ENCODE peak calls at places on chromosomes 7 and 10, in five cellular contexts. One of them, this sample, is unnamed.

GRCh38 chr7:42869131-42870020 is 42.5 kb downstream of the C7orf25 start:
- DNase-seq in uterus: no peak
- DNase-seq in cardiac fibroblast: no peak
- DNase-seq in colonic mucosa: no peak
- DNase-seq in dorsolateral prefrontal cortex: no peak
- DNase-seq in this sample: no peak

GRCh38 chr10:131056091-131056490 is 255.4 kb downstream of the TCERG1L start:
- DNase-seq in colonic mucosa: no peak
- DNase-seq in cardiac fibroblast: no peak
- DNase-seq in uterus: no peak
- DNase-seq in dorsolateral prefrontal cortex: no peak
- DNase-seq in this sample: no peak

GRCh38 chr10:49113741-49114141 is 1.6 kb downstream of the VSTM4 start:
- DNase-seq in cardiac fibroblast: no peak
- DNase-seq in dorsolateral prefrontal cortex: no peak
- DNase-seq in colonic mucosa: no peak
- DNase-seq in uterus: no peak
- DNase-seq in this sample: no peak

GRCh38 chr7:119935418-119936025 is 337.5 kb upstream of the KCND2 start:
- DNase-seq in cardiac fibroblast: peak
- DNase-seq in uterus: no peak
- DNase-seq in dorsolateral prefrontal cortex: no peak
- DNase-seq in colonic mucosa: no peak
- DNase-seq in this sample: peak

GRCh38 chr7:157425761-157426160 is 89.0 kb downstream of the DNAJB6 start:
- DNase-seq in uterus: no peak
- DNase-seq in colonic mucosa: no peak
- DNase-seq in dorsolateral prefrontal cortex: no peak
- DNase-seq in cardiac fibroblast: no peak
- DNase-seq in this sample: no peak

GRCh38 chr10:118694848-118695247 is 59.9 kb downstream of the CACUL1 start:
- DNase-seq in cardiac fibroblast: peak
- DNase-seq in uterus: no peak
- DNase-seq in dorsolateral prefrontal cortex: no peak
- DNase-seq in colonic mucosa: no peak
- DNase-seq in this sample: peak

GRCh38 chr10:44883581-44884331 is 27.4 kb upstream of the TMEM72 start:
- DNase-seq in colonic mucosa: no peak
- DNase-seq in uterus: no peak
- DNase-seq in dorsolateral prefrontal cortex: no peak
- DNase-seq in cardiac fibroblast: no peak
- DNase-seq in this sample: no peak

GRCh38 chr7:2523941-2524807 is 4.6 kb downstream of the LFNG start:
- DNase-seq in uterus: peak
- DNase-seq in dorsolateral prefrontal cortex: peak
- DNase-seq in colonic mucosa: peak
- DNase-seq in cardiac fibroblast: peak
- DNase-seq in this sample: peak

GRCh38 chr7:64997927-64998391 is 7.1 kb upstream of the ZNF117 start:
- DNase-seq in colonic mucosa: no peak
- DNase-seq in dorsolateral prefrontal cortex: no peak
- DNase-seq in uterus: no peak
- DNase-seq in cardiac fibroblast: peak
- DNase-seq in this sample: no peak

GRCh38 chr10:8054243-8054497 is 318 bp upstream of the GATA3 start:
- DNase-seq in uterus: no peak
- DNase-seq in colonic mucosa: no peak
- DNase-seq in cardiac fibroblast: no peak
- DNase-seq in dorsolateral prefrontal cortex: no peak
- DNase-seq in this sample: peak

GRCh38 chr7:135933509-135934188 is 43.5 kb downstream of the MTPN start:
- DNase-seq in uterus: no peak
- DNase-seq in cardiac fibroblast: no peak
- DNase-seq in colonic mucosa: no peak
- DNase-seq in dorsolateral prefrontal cortex: no peak
- DNase-seq in this sample: no peak

GRCh38 chr7:157674027-157674714 is 337.4 kb downstream of the DNAJB6 start:
- DNase-seq in cardiac fibroblast: no peak
- DNase-seq in colonic mucosa: no peak
- DNase-seq in uterus: no peak
- DNase-seq in dorsolateral prefrontal cortex: no peak
- DNase-seq in this sample: no peak

GRCh38 chr7:27840314-27840713 is 100.4 kb downstream of the TAX1BP1 start:
- DNase-seq in cardiac fibroblast: no peak
- DNase-seq in dorsolateral prefrontal cortex: no peak
- DNase-seq in uterus: no peak
- DNase-seq in colonic mucosa: no peak
- DNase-seq in this sample: no peak

GRCh38 chr10:116385994-116386809 is 41.4 kb upstream of the PNLIPRP3 start:
- DNase-seq in cardiac fibroblast: peak
- DNase-seq in uterus: no peak
- DNase-seq in colonic mucosa: no peak
- DNase-seq in dorsolateral prefrontal cortex: no peak
- DNase-seq in this sample: peak

GRCh38 chr10:11687779-11688447 is 54.3 kb upstream of the ECHDC3 start:
- DNase-seq in dorsolateral prefrontal cortex: no peak
- DNase-seq in cardiac fibroblast: no peak
- DNase-seq in uterus: no peak
- DNase-seq in colonic mucosa: peak
- DNase-seq in this sample: no peak

GRCh38 chr7:74482629-74483401 is 29.1 kb downstream of the GTF2IRD1 start:
- DNase-seq in dorsolateral prefrontal cortex: no peak
- DNase-seq in cardiac fibroblast: peak
- DNase-seq in uterus: peak
- DNase-seq in colonic mucosa: no peak
- DNase-seq in this sample: peak

GRCh38 chr7:70923086-70923845 is 208.7 kb upstream of the GALNT17 start:
- DNase-seq in uterus: no peak
- DNase-seq in cardiac fibroblast: no peak
- DNase-seq in dorsolateral prefrontal cortex: no peak
- DNase-seq in colonic mucosa: no peak
- DNase-seq in this sample: no peak

GRCh38 chr7:16967174-16967868 is 85.5 kb upstream of the AGR3 start:
- DNase-seq in dorsolateral prefrontal cortex: no peak
- DNase-seq in cardiac fibroblast: peak
- DNase-seq in colonic mucosa: no peak
- DNase-seq in uterus: no peak
- DNase-seq in this sample: peak

GRCh38 chr10:68566955-68567354 is 6.8 kb downstream of the TET1 start:
- DNase-seq in uterus: no peak
- DNase-seq in colonic mucosa: no peak
- DNase-seq in dorsolateral prefrontal cortex: no peak
- DNase-seq in cardiac fibroblast: no peak
- DNase-seq in this sample: no peak

GRCh38 chr7:128954830-128955797 is 17.4 kb downstream of the IRF5 start:
- DNase-seq in colonic mucosa: no peak
- DNase-seq in uterus: no peak
- DNase-seq in cardiac fibroblast: peak
- DNase-seq in dorsolateral prefrontal cortex: no peak
- DNase-seq in this sample: peak

GRCh38 chr7:95501261-95501816 is 15.6 kb downstream of the ASB4 start:
- DNase-seq in colonic mucosa: no peak
- DNase-seq in dorsolateral prefrontal cortex: no peak
- DNase-seq in cardiac fibroblast: peak
- DNase-seq in uterus: no peak
- DNase-seq in this sample: peak

GRCh38 chr10:51915031-51915542 is 215.7 kb upstream of the CSTF2T start:
- DNase-seq in uterus: no peak
- DNase-seq in dorsolateral prefrontal cortex: no peak
- DNase-seq in cardiac fibroblast: peak
- DNase-seq in colonic mucosa: no peak
- DNase-seq in this sample: no peak

GRCh38 chr10:62348029-62348428 is 26.1 kb upstream of the ZNF365 start:
- DNase-seq in colonic mucosa: no peak
- DNase-seq in uterus: no peak
- DNase-seq in dorsolateral prefrontal cortex: no peak
- DNase-seq in cardiac fibroblast: peak
- DNase-seq in this sample: no peak
- TF ChIP-seq CTCF in colonic mucosa: no peak
- TF ChIP-seq CTCF in uterus: no peak
- TF ChIP-seq CTCF in dorsolateral prefrontal cortex: no peak
- TF ChIP-seq CTCF in cardiac fibroblast: no peak
- TF ChIP-seq CTCF in this sample: no peak

GRCh38 chr10:132465193-132465888 is 68.3 kb downstream of the PWWP2B start:
- DNase-seq in dorsolateral prefrontal cortex: no peak
- DNase-seq in colonic mucosa: peak
- DNase-seq in cardiac fibroblast: no peak
- DNase-seq in uterus: no peak
- DNase-seq in this sample: no peak
- H3K4me3 ChIP-seq in dorsolateral prefrontal cortex: no peak
- H3K4me3 ChIP-seq in colonic mucosa: no peak
- H3K4me3 ChIP-seq in cardiac fibroblast: no peak
- H3K4me3 ChIP-seq in uterus: no peak
- H3K4me3 ChIP-seq in this sample: no peak

GRCh38 chr10:79055100-79055782 is 13.5 kb upstream of the ZMIZ1 start:
- DNase-seq in colonic mucosa: peak
- DNase-seq in cardiac fibroblast: no peak
- DNase-seq in uterus: peak
- DNase-seq in dorsolateral prefrontal cortex: no peak
- DNase-seq in this sample: no peak

GRCh38 chr10:79055892-79056291 is 12.9 kb upstream of the ZMIZ1 start:
- DNase-seq in cardiac fibroblast: no peak
- DNase-seq in uterus: peak
- DNase-seq in dorsolateral prefrontal cortex: no peak
- DNase-seq in colonic mucosa: peak
- DNase-seq in this sample: no peak

GRCh38 chr10:79057481-79058275 is 11.1 kb upstream of the ZMIZ1 start:
- DNase-seq in colonic mucosa: peak
- DNase-seq in uterus: no peak
- DNase-seq in cardiac fibroblast: no peak
- DNase-seq in dorsolateral prefrontal cortex: no peak
- DNase-seq in this sample: no peak

GRCh38 chr10:79056736-79057391 is 11.9 kb upstream of the ZMIZ1 start:
- DNase-seq in cardiac fibroblast: no peak
- DNase-seq in dorsolateral prefrontal cortex: no peak
- DNase-seq in uterus: no peak
- DNase-seq in colonic mucosa: peak
- DNase-seq in this sample: no peak

DNA sequence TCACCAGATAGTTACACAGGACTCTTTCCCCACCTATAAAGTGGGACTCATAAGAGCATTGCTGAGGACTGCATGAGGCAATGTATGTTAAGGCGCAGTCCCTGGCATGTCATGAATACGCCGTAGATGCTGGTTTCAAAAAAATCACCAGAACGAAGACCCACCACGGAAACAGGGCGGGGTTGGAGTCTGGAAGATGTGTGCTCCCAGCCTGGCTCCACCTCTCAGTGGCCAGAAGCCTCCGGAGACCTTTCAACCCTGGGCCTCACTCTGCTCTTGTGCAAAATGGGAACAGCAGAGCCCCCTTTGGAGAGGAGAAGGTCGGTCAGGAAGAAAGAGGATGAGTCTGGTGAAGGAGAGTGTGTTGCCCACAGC is 12.4 kb upstream of the ZMIZ1 start:
- DNase-seq in dorsolateral prefrontal cortex: no peak
- DNase-seq in cardiac fibroblast: no peak
- DNase-seq in uterus: no peak
- DNase-seq in colonic mucosa: peak
- DNase-seq in this sample: no peak
- TF ChIP-seq CTCF in dorsolateral prefrontal cortex: no peak
- TF ChIP-seq CTCF in cardiac fibroblast: no peak
- TF ChIP-seq CTCF in uterus: no peak
- TF ChIP-seq CTCF in colonic mucosa: no peak
- TF ChIP-seq CTCF in this sample: no peak

GRCh38 chr7:130912910-130913720 is 179.1 kb upstream of the KLF14 start:
- DNase-seq in dorsolateral prefrontal cortex: peak
- DNase-seq in uterus: peak
- DNase-seq in colonic mucosa: no peak
- DNase-seq in cardiac fibroblast: peak
- DNase-seq in this sample: peak
- H3K4me3 ChIP-seq in dorsolateral prefrontal cortex: peak
- H3K4me3 ChIP-seq in uterus: peak
- H3K4me3 ChIP-seq in colonic mucosa: peak
- H3K4me3 ChIP-seq in cardiac fibroblast: peak
- H3K4me3 ChIP-seq in this sample: peak

GRCh38 chr10:29472268-29473086 is 162.3 kb downstream of the SVIL start:
- DNase-seq in dorsolateral prefrontal cortex: no peak
- DNase-seq in uterus: no peak
- DNase-seq in colonic mucosa: no peak
- DNase-seq in cardiac fibroblast: no peak
- DNase-seq in this sample: no peak

GRCh38 chr10:29471483-29471859 is 163.3 kb downstream of the SVIL start:
- DNase-seq in cardiac fibroblast: peak
- DNase-seq in colonic mucosa: no peak
- DNase-seq in uterus: no peak
- DNase-seq in dorsolateral prefrontal cortex: no peak
- DNase-seq in this sample: peak

GRCh38 chr10:29469481-29470354 is 165.1 kb downstream of the SVIL start:
- DNase-seq in cardiac fibroblast: no peak
- DNase-seq in dorsolateral prefrontal cortex: no peak
- DNase-seq in uterus: no peak
- DNase-seq in colonic mucosa: no peak
- DNase-seq in this sample: no peak

GRCh38 chr10:29470843-29471482 is 163.8 kb downstream of the SVIL start:
- DNase-seq in uterus: peak
- DNase-seq in cardiac fibroblast: no peak
- DNase-seq in colonic mucosa: no peak
- DNase-seq in dorsolateral prefrontal cortex: no peak
- DNase-seq in this sample: no peak

GRCh38 chr10:29470355-29470705 is 164.4 kb downstream of the SVIL start:
- DNase-seq in uterus: no peak
- DNase-seq in dorsolateral prefrontal cortex: no peak
- DNase-seq in colonic mucosa: no peak
- DNase-seq in cardiac fibroblast: no peak
- DNase-seq in this sample: no peak
- TF ChIP-seq CTCF in uterus: no peak
- TF ChIP-seq CTCF in dorsolateral prefrontal cortex: peak
- TF ChIP-seq CTCF in colonic mucosa: no peak
- TF ChIP-seq CTCF in cardiac fibroblast: peak
- TF ChIP-seq CTCF in this sample: peak